ENCODE peak calls at places on chromosomes 7 and 10, in six cellular contexts. R is stomach, Y is A549, S is GM12892, H is HCT116, J is H54. V is an unnamed sample.

GRCh38 chr7:74480861-74481417 is 27.2 kb downstream of the GTF2IRD1 start:
- DNase-seq in R (peak), Y (no peak), S (no peak), H (no peak), J (no peak), V (no peak)

GRCh38 chr10:6473901-6474370 is 106.1 kb downstream of the PRKCQ start:
- DNase-seq in R (no peak), Y (no peak), S (no peak), H (no peak), J (no peak), V (peak)

GRCh38 chr7:152574892-152575511 is 100.9 kb downstream of the XRCC2 start:
- DNase-seq in R (no peak), Y (no peak), S (no peak), H (no peak), J (no peak), V (no peak)

GRCh38 chr10:113049881-113050280 is 99.8 kb downstream of the TCF7L2 start:
- DNase-seq in R (no peak), Y (no peak), S (no peak), H (no peak), J (no peak), V (no peak)

GRCh38 chr7:150340024-150340749 is 1.2 kb downstream of the RARRES2 start:
- DNase-seq in R (peak), Y (no peak), S (no peak), H (no peak), J (no peak), V (no peak)

GRCh38 chr7:122307228-122307619 is 2.7 kb upstream of the FEZF1 start:
- DNase-seq in R (no peak), Y (no peak), S (no peak), H (no peak), J (no peak), V (no peak)

GRCh38 chr7:136016649-136017395 is 39.7 kb upstream of the MTPN start:
- DNase-seq in R (no peak), Y (no peak), S (no peak), H (no peak), J (no peak), V (no peak)

GRCh38 chr10:96511044-96511945 is 2.4 kb downstream of the TLL2 start:
- DNase-seq in R (peak), Y (peak), S (no peak), H (peak), J (peak), V (peak)

GRCh38 chr7:130732980-130733865 is 784 bp downstream of the KLF14 start:
- DNase-seq in R (peak), Y (peak), S (peak), H (peak), J (no peak), V (peak)

GRCh38 chr10:113618338-113618737 is 45.5 kb downstream of the NRAP start:
- DNase-seq in R (no peak), Y (no peak), S (no peak), H (no peak), J (no peak), V (no peak)

GRCh38 chr10:102267748-102268147 is 22.4 kb downstream of the GBF1 start:
- DNase-seq in R (no peak), Y (no peak), S (no peak), H (no peak), J (peak), V (no peak)

GRCh38 chr10:43735907-43736306 is 87.2 kb upstream of the ZNF32 start:
- DNase-seq in R (no peak), Y (no peak), S (no peak), H (no peak), J (no peak), V (no peak)

GRCh38 chr7:30102281-30102680 is 32.5 kb upstream of the MTURN start:
- DNase-seq in R (no peak), Y (no peak), S (no peak), H (no peak), J (no peak), V (no peak)

GRCh38 chr10:131647789-131648188 is 253.0 kb upstream of the PPP2R2D start:
- DNase-seq in R (no peak), Y (no peak), S (no peak), H (no peak), J (no peak), V (no peak)

GRCh38 chr7:142542097-142542496 is 207.2 kb upstream of the PRSS1 start:
- DNase-seq in R (no peak), Y (no peak), S (no peak), H (no peak), J (no peak), V (no peak)

GRCh38 chr10:112658900-112659328 is 211.9 kb downstream of the VTI1A start:
- DNase-seq in R (no peak), Y (peak), S (no peak), H (peak), J (peak), V (no peak)

GRCh38 chr10:103226011-103226410 is 19.7 kb upstream of the RPEL1 start:
- DNase-seq in R (no peak), Y (no peak), S (no peak), H (no peak), J (no peak), V (no peak)

GRCh38 chr10:88041243-88042161 is 178.1 kb downstream of the PTEN start:
- DNase-seq in R (no peak), Y (no peak), S (no peak), H (no peak), J (no peak), V (no peak)

GRCh38 chr10:75115137-75115536 is 3.7 kb downstream of the SAMD8 start:
- DNase-seq in R (no peak), Y (no peak), S (no peak), H (no peak), J (no peak), V (peak)

GRCh38 chr7:17651926-17652385 is 288.3 kb downstream of the SNX13 start:
- DNase-seq in R (no peak), Y (no peak), S (no peak), H (no peak), J (no peak), V (no peak)

GRCh38 chr7:100811480-100811879 is 15.8 kb downstream of the EPHB4 start:
- DNase-seq in R (no peak), Y (no peak), S (no peak), H (no peak), J (no peak), V (no peak)

GRCh38 chr10:76040107-76040829 is 608.8 kb downstream of the LRMDA start:
- DNase-seq in R (no peak), Y (no peak), S (no peak), H (no peak), J (no peak), V (no peak)

GRCh38 chr10:5404188-5405041 is at the start of gene TUBAL3:
- DNase-seq in R (no peak), Y (no peak), S (no peak), H (no peak), J (no peak), V (no peak)

GRCh38 chr10:29648114-29648982 is 13.6 kb upstream of the SVIL start:
- DNase-seq in R (peak), Y (no peak), S (no peak), H (no peak), J (no peak), V (no peak)

GRCh38 chr7:116443101-116443523 is 56.4 kb upstream of the CAV2 start:
- DNase-seq in R (no peak), Y (peak), S (no peak), H (peak), J (peak), V (no peak)
- TF ChIP-seq POLR2A in R (no peak), Y (no peak), S (no peak), H (no peak), J (no peak), V (no peak)

GRCh38 chr10:77877461-77878344 is 48.9 kb downstream of the DLG5 start:
- DNase-seq in R (peak), Y (no peak), S (no peak), H (no peak), J (no peak), V (no peak)
- TF ChIP-seq POLR2A in R (no peak), Y (no peak), S (no peak), H (no peak), J (no peak), V (no peak)

DNA sequence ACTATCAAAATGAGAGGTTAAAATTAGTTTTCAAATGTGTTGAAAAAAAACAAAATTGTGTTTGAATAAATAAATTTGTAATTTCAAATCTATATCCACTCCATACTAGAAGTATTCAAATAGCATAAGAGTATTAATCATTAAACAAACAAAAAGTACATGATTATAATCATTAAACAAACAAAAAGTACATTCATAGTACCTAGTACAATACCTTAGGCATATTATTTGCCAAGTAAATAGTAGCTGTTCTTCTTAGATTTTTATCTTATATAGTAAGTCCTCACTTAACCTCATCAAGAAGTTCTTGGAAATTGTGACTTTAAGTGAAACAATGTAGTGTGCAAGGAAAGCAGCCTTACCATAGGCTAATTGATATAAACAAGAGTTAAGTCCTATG is 349.3 kb upstream of the VWC2 start:
- DNase-seq in R (no peak), Y (no peak), S (no peak), H (no peak), J (no peak), V (no peak)
- TF ChIP-seq POLR2A in R (no peak), Y (no peak), S (no peak), H (no peak), J (no peak), V (no peak)

DNA sequence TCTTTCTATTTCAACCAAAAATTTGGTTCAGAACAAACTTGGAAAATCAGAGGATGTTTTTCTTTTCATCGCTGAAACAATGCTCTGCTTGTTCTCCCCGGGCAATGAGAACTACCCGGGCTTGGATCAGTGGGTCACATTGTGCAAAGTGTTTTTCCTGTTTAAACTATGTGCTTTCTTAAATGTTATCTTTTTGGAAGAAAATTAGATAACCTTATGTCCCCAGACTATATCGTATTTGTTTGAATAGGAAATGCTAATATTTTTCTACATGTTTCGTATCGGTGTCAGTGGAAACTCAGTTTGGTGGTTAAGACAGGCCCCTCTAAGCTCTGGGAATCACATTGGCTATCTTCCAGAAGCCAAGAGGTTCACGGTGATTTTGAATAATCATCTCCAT is 319.5 kb upstream of the NFE2L3 start:
- DNase-seq in R (no peak), Y (no peak), S (no peak), H (no peak), J (no peak), V (no peak)
- TF ChIP-seq POLR2A in R (no peak), Y (no peak), S (no peak), H (no peak), J (no peak), V (no peak)

DNA sequence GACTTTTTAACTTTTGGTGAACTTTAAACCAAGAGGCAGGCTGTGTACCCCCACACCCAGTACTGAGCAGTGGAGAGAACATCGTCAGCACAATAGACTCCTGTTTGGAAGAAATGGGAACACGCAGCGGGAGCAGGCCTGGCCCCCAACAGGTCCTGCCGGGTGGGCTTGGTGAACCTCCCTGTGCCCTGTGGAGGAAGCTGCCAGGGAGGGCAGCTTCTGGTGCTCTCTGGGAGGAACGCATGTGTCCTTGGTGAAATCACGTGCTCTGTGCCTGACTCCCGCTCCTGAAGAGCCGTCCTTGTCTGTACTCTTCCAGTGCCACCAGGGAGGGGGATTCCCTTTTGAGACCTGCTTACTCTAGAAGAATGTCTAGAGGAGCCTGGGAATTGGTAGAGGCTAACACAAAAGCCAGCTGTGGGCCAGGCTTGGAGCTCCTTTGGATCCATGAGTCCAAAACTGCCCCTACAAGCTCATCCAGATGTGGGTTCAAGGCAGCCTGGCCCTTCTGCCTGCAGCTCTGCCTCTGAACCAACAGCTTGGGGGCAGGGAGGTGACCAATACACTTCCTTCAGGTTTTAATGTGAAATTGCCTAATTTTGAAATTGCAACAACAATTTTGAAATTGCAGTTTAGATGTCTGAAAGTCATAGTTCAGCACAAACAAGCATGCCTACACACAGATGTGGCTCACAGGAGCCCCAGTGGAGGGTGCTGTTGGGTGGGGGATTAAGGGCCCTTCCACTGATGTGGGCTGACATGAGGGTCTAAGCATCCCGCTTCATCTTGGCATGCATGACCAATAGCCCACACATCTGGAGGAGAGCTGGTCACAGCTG is 31.8 kb downstream of the CHAT start:
- DNase-seq in R (peak), Y (no peak), S (no peak), H (no peak), J (no peak), V (no peak)
- TF ChIP-seq POLR2A in R (no peak), Y (no peak), S (no peak), H (no peak), J (no peak), V (no peak)